ENCODE peak calls at places on chromosomes 13 and 19, in five cellular contexts. I is suprapubic skin, K is gastrocnemius medialis, G is astrocyte of the spinal cord, C is ovary. V is an unnamed sample.

GRCh38 chr19:55113570-55114039 is 3.8 kb downstream of the PPP1R12C start:
- DNase-seq in I (peak; percentile 90), K (peak; percentile 73), G (peak; percentile 91), C (peak; percentile 95), V (no peak)

GRCh38 chr13:77465595-77466195 is 69.8 kb upstream of the SCEL start:
- DNase-seq in I (no peak), K (no peak), G (no peak), C (no peak), V (no peak)

GRCh38 chr13:44197791-44198770 is 175.5 kb upstream of the SERP2 start:
- DNase-seq in I (no peak), K (no peak), G (peak; percentile 33), C (no peak), V (peak; percentile 68)

GRCh38 chr13:24251525-24251924 is 57.9 kb upstream of the C1QTNF9 start:
- DNase-seq in I (no peak), K (no peak), G (no peak), C (no peak), V (peak; percentile 92)

GRCh38 chr19:42114412-42114811 is 17.8 kb downstream of the POU2F2 start:
- DNase-seq in I (no peak), K (no peak), G (no peak), C (no peak), V (no peak)

GRCh38 chr19:13260883-13261653 is 110.9 kb downstream of the IER2 start:
- DNase-seq in I (no peak), K (no peak), G (peak; percentile 89), C (no peak), V (peak; percentile 67)

GRCh38 chr19:34274827-34275625 is 20.7 kb downstream of the GARRE1 start:
- DNase-seq in I (no peak), K (no peak), G (peak; percentile 94), C (no peak), V (no peak)

GRCh38 chr13:73714522-73714921 is 419.7 kb downstream of the KLF12 start:
- DNase-seq in I (no peak), K (no peak), G (no peak), C (no peak), V (no peak)

GRCh38 chr13:114072421-114072820 is 60.0 kb downstream of the RASA3 start:
- DNase-seq in I (peak; percentile 63), K (no peak), G (no peak), C (no peak), V (no peak)

GRCh38 chr13:71865858-71866172 is 1.2 kb downstream of the DACH1 start:
- DNase-seq in I (no peak), K (no peak), G (peak; percentile 12), C (no peak), V (peak; percentile 1)

GRCh38 chr13:23183292-23183691 is 2.5 kb downstream of the SGCG start:
- DNase-seq in I (no peak), K (peak; percentile 29), G (no peak), C (no peak), V (no peak)

GRCh38 chr19:56079609-56080008 is 41.5 kb downstream of the ZNF787 start:
- DNase-seq in I (no peak), K (no peak), G (no peak), C (no peak), V (no peak)

GRCh38 chr13:78881746-78882145 is 222.8 kb upstream of the OBI1 start:
- DNase-seq in I (no peak), K (no peak), G (no peak), C (no peak), V (no peak)

GRCh38 chr13:28340272-28340793 is 154.6 kb downstream of the FLT1 start:
- DNase-seq in I (no peak), K (no peak), G (no peak), C (no peak), V (peak; percentile 14)

GRCh38 chr19:3100331-3100730 is 6.2 kb downstream of the GNA11 start:
- DNase-seq in I (no peak), K (no peak), G (no peak), C (no peak), V (no peak)

GRCh38 chr13:112178769-112179168 is 111.8 kb downstream of the SOX1 start:
- DNase-seq in I (peak; percentile 31), K (no peak), G (no peak), C (no peak), V (no peak)

GRCh38 chr13:96492758-96493157 is 402.9 kb downstream of the HS6ST3 start:
- DNase-seq in I (no peak), K (no peak), G (no peak), C (no peak), V (no peak)

GRCh38 chr13:40205771-40206240 is 460.6 kb downstream of the FOXO1 start:
- DNase-seq in I (no peak), K (no peak), G (no peak), C (no peak), V (peak; percentile 12)

GRCh38 chr13:29591310-29591709 is 4.2 kb downstream of the SLC7A1 start:
- DNase-seq in I (no peak), K (no peak), G (peak; percentile 75), C (no peak), V (no peak)

GRCh38 chr19:43476606-43477005 is 11.2 kb upstream of the LYPD3 start:
- DNase-seq in I (no peak), K (no peak), G (peak; percentile 69), C (no peak), V (no peak)

GRCh38 chr19:50322234-50322633 is 6.9 kb downstream of the KCNC3 start:
- DNase-seq in I (no peak), K (no peak), G (no peak), C (no peak), V (no peak)

GRCh38 chr13:44971656-44972595 is 17.3 kb downstream of the NUFIP1 start:
- DNase-seq in I (no peak), K (no peak), G (no peak), C (no peak), V (no peak)

GRCh38 chr19:1118999-1119398 is 15.2 kb downstream of the GPX4 start:
- DNase-seq in I (no peak), K (no peak), G (no peak), C (no peak), V (no peak)

GRCh38 chr13:37747071-37747612 is 122.4 kb downstream of the TRPC4 start:
- DNase-seq in I (no peak), K (no peak), G (peak; percentile 73), C (no peak), V (no peak)

GRCh38 chr19:4115050-4115817 is 8.7 kb downstream of the MAP2K2 start:
- DNase-seq in I (no peak), K (no peak), G (no peak), C (no peak), V (peak; percentile 85)

GRCh38 chr19:31054430-31054829 is 294.8 kb downstream of the TSHZ3 start:
- DNase-seq in I (no peak), K (no peak), G (peak; percentile 74), C (no peak), V (peak; percentile 47)

GRCh38 chr13:95552539-95553270 is at the start of gene CLDN10:
- DNase-seq in I (no peak), K (no peak), G (no peak), C (no peak), V (peak; percentile 10)

GRCh38 chr19:42158926-42159325 is 26.7 kb upstream of the POU2F2 start:
- DNase-seq in I (no peak), K (no peak), G (no peak), C (no peak), V (no peak)

GRCh38 chr13:21402586-21403307 is 56.4 kb downstream of the ZDHHC20 start:
- DNase-seq in I (no peak), K (no peak), G (peak; percentile 43), C (no peak), V (peak; percentile 23)

GRCh38 chr19:57578487-57579205 is at the start of gene ZNF416:
- DNase-seq in I (peak; percentile 99), K (peak; percentile 98), G (peak; percentile 99), C (peak; percentile 94), V (peak; percentile 98)
- TF ChIP-seq CTCF in I (no peak), K (peak; percentile 11), G (peak; percentile 4), C (no peak), V (no peak)

GRCh38 chr19:48815870-48816501 is 5.2 kb upstream of the BCAT2 start:
- DNase-seq in I (no peak), K (peak; percentile 67), G (no peak), C (no peak), V (peak; percentile 35)
- TF ChIP-seq CTCF in I (no peak), K (peak; percentile 25), G (no peak), C (no peak), V (no peak)

DNA sequence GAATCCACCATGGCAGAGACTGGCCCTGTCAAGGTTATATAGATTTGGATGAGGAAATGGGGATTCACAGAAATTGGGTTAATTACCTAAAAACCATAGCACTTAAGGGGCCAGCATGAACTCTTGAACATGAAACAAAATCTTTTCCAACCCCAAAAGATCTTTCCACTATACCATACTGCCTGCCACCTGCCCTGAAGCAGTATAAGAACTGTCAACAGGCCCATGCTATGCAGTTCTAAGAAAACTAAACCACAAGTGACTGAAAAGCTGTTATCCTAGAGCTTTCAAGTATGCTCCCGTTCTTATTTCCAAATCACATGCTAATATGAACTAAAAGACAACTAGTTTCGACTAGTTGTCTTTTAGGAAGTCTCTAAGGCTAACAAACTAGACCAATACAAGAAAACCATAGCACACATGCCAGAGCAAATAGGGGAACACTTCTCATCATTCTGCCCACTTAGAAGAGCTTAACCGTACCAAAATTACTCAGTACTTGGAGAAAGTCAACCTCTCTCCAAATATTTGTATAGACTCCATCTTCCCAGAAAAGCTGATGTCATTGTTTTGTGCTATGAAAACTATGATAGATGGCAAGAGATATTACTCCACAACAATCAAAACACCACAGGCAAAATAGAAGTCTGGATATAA is 27.5 kb downstream of the HSPH1 start:
- DNase-seq in I (no peak), K (no peak), G (no peak), C (no peak), V (peak; percentile 53)
- TF ChIP-seq CTCF in I (no peak), K (no peak), G (no peak), C (no peak), V (no peak)

GRCh38 chr19:35739275-35740107 is 2.8 kb downstream of the IGFLR1 start:
- DNase-seq in I (no peak), K (no peak), G (no peak), C (peak; percentile 64), V (no peak)

GRCh38 chr19:35738887-35739229 is 3.4 kb downstream of the IGFLR1 start:
- DNase-seq in I (no peak), K (no peak), G (no peak), C (no peak), V (no peak)

GRCh38 chr19:35738021-35738886 is 4.0 kb downstream of the IGFLR1 start:
- DNase-seq in I (no peak), K (no peak), G (no peak), C (no peak), V (no peak)

GRCh38 chr19:35734889-35735288 is 7.4 kb downstream of the IGFLR1 start:
- DNase-seq in I (no peak), K (no peak), G (no peak), C (no peak), V (no peak)

GRCh38 chr19:35736913-35737886 is 5.1 kb downstream of the IGFLR1 start:
- DNase-seq in I (no peak), K (no peak), G (no peak), C (no peak), V (peak; percentile 64)
- TF ChIP-seq CTCF in I (no peak), K (no peak), G (peak; percentile 6), C (no peak), V (peak; percentile 25)